ENCODE peak calls at places on chromosome 15, in six cellular contexts. F, V, E, M, N and H are unnamed samples.

GRCh38 chr15:73240864-73241499 is 127.8 kb downstream of the HCN4 start:
- DNase-seq in E (peak), V (peak), N (peak), F (peak), M (peak), H (peak)

GRCh38 chr15:33089165-33089877 is 105.2 kb downstream of the FMN1 start:
- DNase-seq in V (no peak), M (no peak), F (no peak), E (no peak), N (no peak), H (no peak)

GRCh38 chr15:80180986-80181385 is 28.2 kb downstream of the FAH start:
- DNase-seq in F (no peak), E (no peak), V (no peak), M (no peak), N (no peak), H (no peak)

GRCh38 chr15:62432702-62433398 is 267.8 kb upstream of the C2CD4B start:
- DNase-seq in M (no peak), F (no peak), V (no peak), N (no peak), E (no peak), H (no peak)

GRCh38 chr15:52124270-52124878 is 11.8 kb upstream of the BCL2L10 start:
- DNase-seq in V (no peak), N (no peak), E (no peak), M (no peak), F (peak), H (peak)

GRCh38 chr15:43277231-43277823 is 10.6 kb upstream of the TGM5 start:
- DNase-seq in V (no peak), F (no peak), M (no peak), E (no peak), N (no peak), H (no peak)

GRCh38 chr15:25234831-25235230 is 204.0 kb downstream of the UBE3A start:
- DNase-seq in E (no peak), F (no peak), V (no peak), M (no peak), N (no peak), H (no peak)

GRCh38 chr15:61818801-61819200 is 241.4 kb downstream of the VPS13C start:
- DNase-seq in V (no peak), F (no peak), E (no peak), M (no peak), N (no peak), H (no peak)